ENCODE peak calls at places on chromosomes 1 and 21, in seven cellular contexts. B is cardiac muscle cell, T is keratinocyte, C is H9, J is breast epithelium, Q is thoracic aorta, N is pancreas. U is an unnamed sample.

GRCh38 chr1:101388904-101389546 is 152.2 kb downstream of the S1PR1 start:
- DNase-seq in N (no peak), Q (no peak), C (no peak), J (no peak), B (no peak), T (no peak), U (no peak)

GRCh38 chr1:119435061-119435460 is 20.1 kb downstream of the HSD3B2 start:
- DNase-seq in Q (no peak), J (no peak), T (no peak), C (no peak), N (no peak), B (no peak), U (no peak)

GRCh38 chr1:20486457-20487235 is 636 bp upstream of the CAMK2N1 start:
- DNase-seq in B (peak; percentile 80), N (peak; percentile 54), Q (no peak), C (peak; percentile 86), T (no peak), J (peak; percentile 86), U (no peak)

GRCh38 chr21:35547946-35548774 is 499.1 kb upstream of the RUNX1 start:
- DNase-seq in J (no peak), B (no peak), Q (no peak), N (no peak), T (no peak), C (no peak), U (no peak)

GRCh38 chr1:226344441-226345120 is 35.6 kb upstream of the LIN9 start:
- DNase-seq in T (no peak), B (no peak), N (no peak), C (no peak), J (no peak), Q (no peak), U (no peak)

GRCh38 chr1:150567717-150568561 is 11.5 kb downstream of the MCL1 start:
- DNase-seq in J (peak; percentile 93), N (peak; percentile 95), Q (peak; percentile 69), T (no peak), C (peak; percentile 94), B (peak; percentile 82), U (peak; percentile 93)

GRCh38 chr1:106224426-106224825 is 832.0 kb upstream of the PRMT6 start:
- DNase-seq in C (no peak), B (no peak), T (no peak), Q (no peak), N (no peak), J (no peak), U (no peak)

GRCh38 chr1:198700016-198700392 is 61.2 kb downstream of the PTPRC start:
- DNase-seq in Q (no peak), B (no peak), C (no peak), T (no peak), N (no peak), J (no peak), U (no peak)

GRCh38 chr1:167630568-167631385 is 745 bp downstream of the RCSD1 start:
- DNase-seq in Q (no peak), T (no peak), J (no peak), B (peak; percentile 42), N (no peak), C (no peak), U (no peak)

GRCh38 chr1:228087771-228088251 is 5.3 kb downstream of the ARF1 start:
- DNase-seq in N (no peak), J (peak; percentile 42), T (no peak), C (no peak), B (no peak), Q (no peak), U (no peak)

GRCh38 chr1:1274299-1274930 is 761 bp upstream of the UBE2J2 start:
- DNase-seq in B (no peak), N (no peak), Q (no peak), C (no peak), T (no peak), J (no peak), U (no peak)

DNA sequence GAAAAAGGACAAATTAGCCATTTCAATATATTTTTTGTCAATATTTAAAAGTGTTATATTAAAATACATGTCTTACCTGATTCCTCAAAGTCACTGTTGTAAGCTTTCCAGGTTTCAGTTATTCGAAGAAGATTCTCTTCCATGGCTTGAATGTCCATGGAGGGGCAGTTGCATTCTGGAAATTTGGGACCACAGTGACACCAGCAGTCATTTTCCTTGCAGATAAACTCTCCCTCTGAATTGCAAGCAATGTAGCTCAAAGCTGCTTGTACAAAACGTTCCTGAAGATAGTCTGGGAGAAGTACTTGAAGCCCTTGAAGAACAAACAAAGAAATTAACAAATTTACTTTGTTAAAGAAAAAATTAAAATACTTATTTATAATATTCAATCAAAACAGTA is 251.7 kb downstream of the BRINP3 start:
- DNase-seq in B (no peak), J (no peak), T (no peak), C (no peak), N (no peak), Q (no peak), U (no peak)
- TF ChIP-seq CTCF in B (no peak), J (no peak), T (no peak), C (no peak), N (no peak), Q (no peak), U (no peak)

DNA sequence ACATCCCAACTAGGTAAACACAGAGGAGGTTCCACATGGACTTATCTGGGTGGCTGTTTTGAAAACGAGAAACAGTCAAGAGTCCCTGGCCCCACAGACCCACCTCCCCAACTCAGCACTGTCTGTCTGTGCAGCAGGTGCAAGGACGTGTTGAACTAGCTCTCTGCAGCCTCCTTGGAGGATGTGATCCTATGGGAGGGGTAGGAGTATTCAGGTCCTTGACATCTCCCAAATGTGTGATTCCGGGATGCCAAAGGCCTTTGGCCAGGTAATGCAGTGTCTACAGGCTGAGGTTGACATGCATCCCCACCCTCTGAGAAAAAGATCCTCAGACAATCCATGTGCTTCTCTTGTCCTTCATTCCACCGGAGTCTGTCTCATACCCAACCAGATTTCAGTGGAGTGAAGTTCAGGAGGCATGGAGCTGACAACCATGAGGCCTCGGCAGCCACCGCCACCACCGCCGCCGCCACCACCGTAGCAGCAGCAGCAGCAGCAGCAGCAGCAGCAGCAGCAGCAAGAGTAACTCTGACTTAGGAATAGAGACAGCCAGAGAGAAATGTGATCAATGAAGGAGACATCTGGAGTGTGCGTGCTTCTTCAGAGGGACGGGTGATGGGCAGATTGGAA is 151.6 kb upstream of the CAMK1G start:
- DNase-seq in Q (no peak), N (no peak), B (no peak), C (no peak), J (no peak), T (no peak), U (no peak)
- H3K27me3 ChIP-seq in Q (no peaks in the 10 kb centered on the region), N (no peaks in the 10 kb centered on the region), B (no peaks in the 10 kb centered on the region), C (no peaks in the 10 kb centered on the region), J (no peaks in the 10 kb centered on the region), T (no peaks in the 10 kb centered on the region), U (no peaks in the 10 kb centered on the region)

GRCh38 chr1:246669659-246670058 is 54.5 kb upstream of the SCCPDH start:
- DNase-seq in N (no peak), T (no peak), J (no peak), Q (no peak), C (no peak), B (no peak), U (no peak)
- H3K9me3 ChIP-seq in N (no peaks in the 10 kb centered on the region), T (no peaks in the 10 kb centered on the region), J (no peaks in the 10 kb centered on the region), Q (no peaks in the 10 kb centered on the region), C (no peaks in the 10 kb centered on the region), B (no peaks in the 10 kb centered on the region), U (no peaks in the 10 kb centered on the region)

GRCh38 chr1:3320246-3321152 is 134.0 kb upstream of the ARHGEF16 start:
- DNase-seq in Q (no peak), B (no peak), T (no peak), N (peak; percentile 88), J (no peak), C (no peak), U (no peak)
- TF ChIP-seq CTCF in Q (no peak), B (no peak), T (no peak), N (no peak), J (no peak), C (peak; percentile 24), U (no peak)

GRCh38 chr21:42081138-42081537 is 10.0 kb downstream of the UMODL1 start:
- DNase-seq in C (no peak), N (no peak), T (no peak), B (no peak), J (no peak), Q (no peak), U (no peak)
- H3K27me3 ChIP-seq in C (no peaks in the 10 kb centered on the region), N (no peaks in the 10 kb centered on the region), T (peaks cover 9% of the 10 kb centered on the region), B (no peaks in the 10 kb centered on the region), J (no peaks in the 10 kb centered on the region), Q (no peaks in the 10 kb centered on the region), U (no peaks in the 10 kb centered on the region)

GRCh38 chr21:9739240-9739639 is 782.1 kb upstream of the TPTE start:
- DNase-seq in J (no peak), C (no peak), N (no peak), Q (no peak), B (no peak), T (no peak), U (peak; percentile 27)
- H3K9me3 ChIP-seq in J (peaks cover 19% of the 10 kb centered on the region), C (peaks cover 94% of the 10 kb centered on the region), N (no peaks in the 10 kb centered on the region), Q (peaks cover 8% of the 10 kb centered on the region), B (peaks cover 2% of the 10 kb centered on the region), T (peaks cover 26% of the 10 kb centered on the region), U (peaks cover 26% of the 10 kb centered on the region)

GRCh38 chr21:45379171-45379900 is 25.6 kb upstream of the COL18A1 start:
- DNase-seq in B (no peak), C (no peak), J (peak; percentile 47), N (no peak), T (no peak), Q (no peak), U (no peak)

GRCh38 chr21:45377866-45378257 is 27.1 kb upstream of the COL18A1 start:
- DNase-seq in Q (no peak), B (no peak), T (no peak), N (no peak), C (no peak), J (peak; percentile 17), U (no peak)

GRCh38 chr21:45379901-45380330 is 25.0 kb upstream of the COL18A1 start:
- DNase-seq in C (no peak), T (no peak), J (no peak), N (no peak), B (no peak), Q (no peak), U (no peak)

GRCh38 chr21:45377325-45377709 is 27.6 kb upstream of the COL18A1 start:
- DNase-seq in J (no peak), C (no peak), B (no peak), T (no peak), N (no peak), Q (no peak), U (no peak)

DNA sequence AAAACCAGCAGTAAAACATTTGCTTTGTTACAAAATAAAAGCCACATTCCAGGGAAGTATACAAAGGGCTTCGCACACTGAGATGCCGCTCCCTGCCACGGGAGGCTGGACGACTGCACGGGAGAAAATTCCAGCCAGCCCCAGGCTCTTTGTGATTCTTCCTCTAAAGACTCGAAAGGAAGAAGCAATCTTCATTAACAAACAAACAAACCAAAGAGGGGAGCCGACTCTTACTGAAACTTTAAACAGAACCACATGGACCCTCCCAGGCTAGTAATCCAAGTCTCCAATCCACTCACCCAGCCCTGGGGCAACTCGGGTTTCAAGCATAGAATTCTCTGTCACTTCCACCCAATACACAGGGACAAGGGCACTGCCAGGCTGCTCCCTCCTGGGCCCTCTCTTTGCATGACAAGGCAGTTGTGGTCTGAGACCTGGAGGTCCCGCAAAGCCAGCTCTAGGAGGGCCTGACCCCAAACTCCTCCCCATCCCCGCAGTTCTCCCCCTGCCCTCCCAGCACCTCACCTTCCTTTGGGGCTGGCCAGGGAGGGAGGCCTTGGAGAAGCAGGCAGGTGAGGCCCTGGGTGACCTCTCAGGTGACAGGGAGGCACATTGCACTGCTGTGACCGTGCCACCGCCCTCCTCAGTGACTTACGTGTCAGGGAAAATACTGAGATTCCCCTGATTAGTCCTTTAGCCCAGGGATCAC is 26.6 kb upstream of the COL18A1 start:
- DNase-seq in C (peak; percentile 68), T (no peak), N (no peak), Q (no peak), B (no peak), J (peak; percentile 40), U (no peak)
- TF ChIP-seq CTCF in C (no peak), T (no peak), N (no peak), Q (no peak), B (no peak), J (no peak), U (no peak)